ENCODE peak calls at places on chromosomes 6 and 20, in ten cellular contexts. R is T-cell; Z is amygdala; U is stimulated activated CD4-positive, alpha-beta T cell treated with anti-CD3 and anti-CD28 coated beads, Interleukin-1b, Interleukin-23, amount 100 ng/mL, for 4 hours; M is NCI-H1417; K is CD8-positive, alpha-beta memory T cell; Q is right cardiac atrium; E is psoas muscle; A is GM23248; F is H7. C is an unnamed sample.

GRCh38 chr6:47483853-47484546 is 6.4 kb downstream of the CD2AP start:
- DNase-seq in M (no peak), U (no peak), A (peak), Z (no peak), Q (no peak), K (no peak), E (no peak), R (no peak), F (no peak), C (no peak)

GRCh38 chr20:25076731-25077609 is 5.0 kb downstream of the VSX1 start:
- DNase-seq in R (no peak), Z (no peak), U (no peak), K (no peak), A (peak), Q (no peak), M (peak), E (no peak), F (peak), C (no peak)

GRCh38 chr20:46300281-46300680 is 8.0 kb downstream of the CDH22 start:
- DNase-seq in K (no peak), M (no peak), A (no peak), Q (no peak), U (no peak), E (no peak), F (no peak), R (no peak), Z (no peak), C (no peak)

GRCh38 chr6:83198486-83199172 is 5.5 kb downstream of the RWDD2A start:
- DNase-seq in M (no peak), Z (no peak), Q (no peak), U (no peak), E (no peak), R (no peak), F (no peak), A (peak), K (no peak), C (no peak)

GRCh38 chr6:33908025-33908424 is 104.2 kb upstream of the MLN start:
- DNase-seq in K (no peak), U (no peak), M (no peak), R (no peak), A (no peak), F (no peak), Z (no peak), Q (no peak), E (no peak), C (no peak)

GRCh38 chr6:169805242-169805838 is 53.9 kb downstream of the ERMARD start:
- DNase-seq in A (no peak), Q (no peak), E (no peak), U (no peak), M (no peak), Z (no peak), F (no peak), K (no peak), R (no peak), C (no peak)

GRCh38 chr6:110814488-110815259 is 595 bp downstream of the CDK19 start:
- DNase-seq in U (peak), M (peak), Q (peak), K (peak), Z (peak), E (peak), A (peak), R (peak), F (peak), C (peak)

GRCh38 chr6:151196571-151196970 is 43.2 kb upstream of the AKAP12 start:
- DNase-seq in A (peak), U (no peak), Q (peak), R (no peak), M (no peak), K (no peak), E (peak), Z (no peak), F (no peak), C (no peak)

GRCh38 chr6:119865466-119866350 is 516.1 kb upstream of the MAN1A1 start:
- DNase-seq in E (no peak), R (no peak), U (no peak), F (no peak), A (no peak), M (no peak), K (no peak), Z (no peak), Q (no peak), C (no peak)

GRCh38 chr20:4601630-4602296 is 119.9 kb upstream of the PRND start:
- DNase-seq in R (no peak), F (no peak), K (no peak), M (peak), U (no peak), Z (peak), A (peak), Q (peak), E (no peak), C (peak)

GRCh38 chr6:82030301-82030700 is 217.2 kb downstream of the IBTK start:
- DNase-seq in E (no peak), U (no peak), A (no peak), Z (no peak), Q (no peak), R (no peak), M (no peak), F (no peak), K (no peak), C (no peak)

GRCh38 chr6:135488023-135488422 is 9.5 kb downstream of the AHI1 start:
- DNase-seq in Q (no peak), R (no peak), U (no peak), E (no peak), K (no peak), M (no peak), Z (no peak), A (peak), F (no peak), C (no peak)

GRCh38 chr6:27865952-27866369 is 46.2 kb downstream of the OR2B2 start:
- DNase-seq in Q (peak), A (peak), E (no peak), R (no peak), Z (no peak), K (no peak), M (peak), U (no peak), F (peak), C (no peak)

GRCh38 chr6:5303711-5304110 is 42.4 kb downstream of the FARS2 start:
- DNase-seq in E (no peak), Z (no peak), R (no peak), F (no peak), A (no peak), K (no peak), U (no peak), Q (no peak), M (no peak), C (no peak)

GRCh38 chr6:131317516-131317915 is 182.2 kb downstream of the AKAP7 start:
- DNase-seq in R (no peak), Z (no peak), F (no peak), K (no peak), A (peak), E (no peak), M (no peak), Q (no peak), U (no peak), C (no peak)

GRCh38 chr6:38346291-38347079 is 293.2 kb downstream of the BTBD9 start:
- DNase-seq in F (no peak), R (no peak), A (peak), Z (no peak), M (no peak), U (no peak), Q (no peak), K (no peak), E (no peak), C (no peak)

GRCh38 chr20:47677314-47678129 is 107.8 kb downstream of the SULF2 start:
- DNase-seq in E (no peak), F (peak), Q (no peak), M (peak), R (peak), A (peak), Z (no peak), K (peak), U (peak), C (peak)

GRCh38 chr20:24698189-24698588 is 228.8 kb downstream of the SYNDIG1 start:
- DNase-seq in M (no peak), Z (no peak), A (no peak), F (peak), R (no peak), Q (no peak), U (no peak), E (no peak), K (no peak), C (peak)

GRCh38 chr6:118387921-118388701 is 160.0 kb upstream of the PLN start:
- DNase-seq in K (no peak), Z (no peak), U (no peak), F (no peak), A (peak), R (no peak), M (no peak), Q (no peak), E (no peak), C (no peak)

GRCh38 chr6:112214749-112215269 is 39.6 kb downstream of the LAMA4 start:
- DNase-seq in R (no peak), Z (no peak), K (no peak), E (no peak), F (no peak), U (no peak), A (no peak), Q (no peak), M (peak), C (no peak)

GRCh38 chr6:19354181-19354580 is 483.0 kb upstream of the ID4 start:
- DNase-seq in K (no peak), E (no peak), R (no peak), A (no peak), Z (no peak), U (no peak), F (no peak), M (peak), Q (no peak), C (no peak)

GRCh38 chr20:23148721-23149570 is 62.8 kb upstream of the CD93 start:
- DNase-seq in E (no peak), Q (peak), R (no peak), Z (no peak), A (no peak), U (no peak), K (no peak), M (no peak), F (no peak), C (peak)

GRCh38 chr6:13953061-13953705 is 28.4 kb downstream of the RNF182 start:
- DNase-seq in U (no peak), M (no peak), K (no peak), E (no peak), Z (no peak), F (no peak), Q (no peak), A (peak), R (no peak), C (no peak)

GRCh38 chr20:63095718-63096654 is 89.2 kb upstream of the BHLHE23 start:
- DNase-seq in R (no peak), E (no peak), F (peak), A (no peak), M (no peak), U (no peak), Z (no peak), K (no peak), Q (peak), C (no peak)

GRCh38 chr6:139149383-139149782 is 14.5 kb downstream of the HECA start:
- DNase-seq in R (no peak), E (no peak), Q (no peak), U (no peak), A (no peak), F (no peak), K (no peak), M (no peak), Z (no peak), C (no peak)

GRCh38 chr6:125611573-125612399 is 137.6 kb upstream of the HEY2 start:
- DNase-seq in M (no peak), R (no peak), U (no peak), Q (peak), Z (no peak), E (no peak), F (peak), A (no peak), K (no peak), C (no peak)